ENCODE peak calls at places on chromosomes 11 and 22, in four cellular contexts. O is glutamatergic neuron, V is GM23338, A is ACHN. I is an unnamed sample.

GRCh38 chr22:43828711-43829447 is 16.8 kb upstream of the EFCAB6 start:
- DNase-seq in O (peak; percentile 72), V (peak; percentile 65), A (no peak), I (no peak)

GRCh38 chr22:19823191-19823590 is 31.5 kb downstream of the GNB1L start:
- DNase-seq in O (no peak), V (no peak), A (no peak), I (peak; percentile 22)

GRCh38 chr11:2137202-2138071 is 1.8 kb downstream of the IGF2 start:
- DNase-seq in O (peak; percentile 75), V (peak; percentile 82), A (peak; percentile 42), I (no peak)

GRCh38 chr22:32544953-32545558 is 70.4 kb downstream of the FBXO7 start:
- DNase-seq in O (no peak), V (no peak), A (no peak), I (no peak)

GRCh38 chr22:19554834-19555404 is 30.7 kb upstream of the CLDN5 start:
- DNase-seq in O (no peak), V (peak; percentile 85), A (peak; percentile 32), I (no peak)

GRCh38 chr22:33903012-33903411 is 17.3 kb downstream of the LARGE1 start:
- DNase-seq in O (no peak), V (no peak), A (no peak), I (no peak)

GRCh38 chr11:104410336-104410735 is 246.4 kb upstream of the PDGFD start:
- DNase-seq in O (no peak), V (no peak), A (no peak), I (no peak)

GRCh38 chr11:45102810-45103621 is 43.4 kb upstream of the PRDM11 start:
- DNase-seq in O (peak; percentile 76), V (peak; percentile 84), A (peak; percentile 56), I (peak; percentile 82)

GRCh38 chr11:61071880-61072279 is 30.4 kb upstream of the CD5 start:
- DNase-seq in O (no peak), V (no peak), A (no peak), I (no peak)

GRCh38 chr11:55942785-55943392 is 6.7 kb upstream of the OR5I1 start:
- DNase-seq in O (no peak), V (peak; percentile 84), A (peak; percentile 46), I (peak; percentile 18)

GRCh38 chr11:859394-860131 is 16.9 kb downstream of the TSPAN4 start:
- DNase-seq in O (no peak), V (no peak), A (no peak), I (peak; percentile 93)

GRCh38 chr22:28171135-28171534 is 252.1 kb upstream of the PITPNB start:
- DNase-seq in O (no peak), V (no peak), A (no peak), I (no peak)

GRCh38 chr22:37971475-37972434 is 12.6 kb downstream of the SOX10 start:
- DNase-seq in O (no peak), V (peak; percentile 76), A (no peak), I (no peak)

GRCh38 chr11:10823152-10823579 is 14.4 kb upstream of the EIF4G2 start:
- DNase-seq in O (no peak), V (no peak), A (no peak), I (no peak)

GRCh38 chr11:10778217-10778970 is 27.3 kb downstream of the CTR9 start:
- DNase-seq in O (peak; percentile 70), V (no peak), A (no peak), I (no peak)

GRCh38 chr22:31625661-31626426 is 36.2 kb downstream of the PISD start:
- DNase-seq in O (peak; percentile 87), V (peak; percentile 95), A (no peak), I (no peak)

GRCh38 chr11:44681698-44682097 is 45.1 kb upstream of the TSPAN18 start:
- DNase-seq in O (no peak), V (no peak), A (peak; percentile 27), I (no peak)

GRCh38 chr11:103413266-103413888 is 304.2 kb downstream of the DYNC2H1 start:
- DNase-seq in O (no peak), V (no peak), A (no peak), I (no peak)

GRCh38 chr11:32615422-32615821 is 31.8 kb downstream of the EIF3M start:
- DNase-seq in O (no peak), V (peak; percentile 31), A (peak; percentile 8), I (no peak)

GRCh38 chr11:3849297-3849874 is 6.1 kb upstream of the STIM1 start:
- DNase-seq in O (no peak), V (peak; percentile 66), A (peak; percentile 47), I (peak; percentile 49)

GRCh38 chr11:102653744-102654291 is 28.7 kb upstream of the MMP20 start:
- DNase-seq in O (no peak), V (no peak), A (no peak), I (no peak)

GRCh38 chr11:61815790-61816735 is 740 bp downstream of the FADS1 start:
- DNase-seq in O (peak; percentile 79), V (peak; percentile 88), A (peak; percentile 74), I (peak; percentile 53)

GRCh38 chr11:445765-446588 is 4.1 kb upstream of the PTDSS2 start:
- DNase-seq in O (no peak), V (no peak), A (no peak), I (no peak)

GRCh38 chr11:9146477-9146876 is 55.1 kb upstream of the SCUBE2 start:
- DNase-seq in O (no peak), V (no peak), A (no peak), I (no peak)

GRCh38 chr22:22588485-22589164 is 29.6 kb upstream of the PRAME start:
- DNase-seq in O (no peak), V (no peak), A (no peak), I (no peak)

GRCh38 chr11:93484716-93485115 is 58.5 kb downstream of the SMCO4 start:
- DNase-seq in O (no peak), V (no peak), A (no peak), I (no peak)

GRCh38 chr22:44735518-44736428 is 16.6 kb upstream of the ARHGAP8 start:
- DNase-seq in O (peak; percentile 92), V (peak; percentile 92), A (peak; percentile 51), I (peak; percentile 91)

GRCh38 chr22:40401532-40401931 is 31.1 kb downstream of the SGSM3 start:
- DNase-seq in O (no peak), V (no peak), A (no peak), I (no peak)

GRCh38 chr11:73752216-73752867 is 8.5 kb downstream of the RAB6A start:
- DNase-seq in O (no peak), V (no peak), A (no peak), I (no peak)

GRCh38 chr22:43319661-43320486 is 23.3 kb downstream of the SCUBE1 start:
- DNase-seq in O (peak; percentile 0), V (no peak), A (no peak), I (no peak)

GRCh38 chr11:133782116-133782725 is 63.1 kb downstream of the SPATA19 start:
- DNase-seq in O (no peak), V (no peak), A (no peak), I (no peak)

GRCh38 chr11:129442171-129442570 is 66.5 kb downstream of the BARX2 start:
- DNase-seq in O (no peak), V (no peak), A (no peak), I (no peak)

GRCh38 chr11:59551651-59552521 is 40.5 kb downstream of the OR4D9 start:
- DNase-seq in O (peak; percentile 23), V (peak; percentile 81), A (peak; percentile 76), I (no peak)

GRCh38 chr22:46673205-46673604 is 53.0 kb downstream of the GRAMD4 start:
- DNase-seq in O (no peak), V (no peak), A (no peak), I (no peak)

GRCh38 chr11:104609297-104609696 is 289.0 kb downstream of the CASP12 start:
- DNase-seq in O (no peak), V (peak; percentile 85), A (peak; percentile 44), I (peak; percentile 52)

I was measured in D341Med.